ENCODE peak calls at places on chromosomes 4 and X, in seven cellular contexts. N is hippocampal formation; K is Calu3; H is naive B cell; L is activated CD4-positive, alpha-beta T cell treated with anti-CD3 and anti-CD28 coated beads for 48 hours; I is fibroblast of the aortic adventitia; M is GM04503. T is an unnamed sample.

GRCh38 chrX:7021991-7022390 is 125.5 kb upstream of the STS start:
- DNase-seq in L (no peak), M (no peak), N (no peak), I (no peak), K (no peak), H (no peak), T (no peak)

GRCh38 chr4:7993671-7994070 is 54.0 kb upstream of the AFAP1 start:
- DNase-seq in L (no peak), N (no peak), K (no peak), I (no peak), H (no peak), M (no peak), T (no peak)

GRCh38 chr4:3320361-3321023 is 27.7 kb downstream of the RGS12 start:
- DNase-seq in K (no peak), M (no peak), N (no peak), I (no peak), H (no peak), L (no peak), T (no peak)

GRCh38 chrX:119228506-119229290 is 7.4 kb upstream of the PGRMC1 start:
- DNase-seq in H (no peak), I (peak; percentile 94), M (peak; percentile 68), N (no peak), K (no peak), L (no peak), T (peak; percentile 85)

GRCh38 chr4:925771-926500 is 6.2 kb downstream of the GAK start:
- DNase-seq in K (no peak), H (no peak), L (no peak), I (no peak), N (no peak), M (no peak), T (no peak)

GRCh38 chrX:6377365-6377764 is 148.7 kb upstream of the NLGN4X start:
- DNase-seq in H (no peak), N (no peak), M (no peak), K (no peak), L (no peak), I (no peak), T (no peak)

GRCh38 chr4:149815743-149816142 is at the start of gene IQCM:
- DNase-seq in M (no peak), L (no peak), H (no peak), N (no peak), K (no peak), I (no peak), T (no peak)

GRCh38 chr4:26873391-26874026 is 12.9 kb downstream of the STIM2 start:
- DNase-seq in I (no peak), M (no peak), L (peak; percentile 63), N (no peak), H (peak; percentile 46), K (no peak), T (no peak)

GRCh38 chrX:106932492-106932923 is 12.3 kb downstream of the CLDN2 start:
- DNase-seq in N (no peak), K (no peak), H (no peak), M (no peak), I (peak; percentile 41), L (no peak), T (peak; percentile 69)

GRCh38 chr4:8320386-8320750 is 50.8 kb downstream of the HTRA3 start:
- DNase-seq in M (no peak), L (no peak), I (no peak), H (no peak), N (no peak), K (no peak), T (no peak)

GRCh38 chrX:123803331-123803983 is 56.4 kb upstream of the XIAP start:
- DNase-seq in K (peak; percentile 49), L (peak; percentile 12), N (no peak), M (peak; percentile 47), H (no peak), I (peak; percentile 70), T (peak; percentile 83)

GRCh38 chrX:124307253-124307907 is 25.1 kb upstream of the TEX13D start:
- DNase-seq in H (no peak), L (no peak), N (no peak), M (no peak), K (no peak), I (no peak), T (no peak)

GRCh38 chr4:7041851-7042696 is 1.1 kb upstream of the TADA2B start:
- DNase-seq in N (no peak), H (peak; percentile 12), M (no peak), K (peak; percentile 47), I (peak; percentile 41), L (peak; percentile 42), T (no peak)

GRCh38 chrX:100994352-100995281 is 25.1 kb downstream of the ARL13A start:
- DNase-seq in I (peak; percentile 31), H (no peak), M (no peak), K (peak; percentile 22), L (peak; percentile 26), N (no peak), T (peak; percentile 64)

GRCh38 chrX:10579753-10580060 is 40.7 kb downstream of the MID1 start:
- DNase-seq in N (no peak), I (peak; percentile 49), H (no peak), M (no peak), K (no peak), L (no peak), T (peak; percentile 57)

GRCh38 chr4:94329933-94330332 is 12.7 kb downstream of the HPGDS start:
- DNase-seq in M (no peak), H (no peak), I (no peak), K (no peak), L (no peak), N (no peak), T (no peak)

GRCh38 chr4:175657571-175657970 is 154.5 kb downstream of the GPM6A start:
- DNase-seq in M (no peak), N (no peak), I (no peak), L (no peak), H (no peak), K (no peak), T (no peak)

GRCh38 chrX:13001961-13002671 is 27.2 kb downstream of the TMSB4X start:
- DNase-seq in L (peak; percentile 40), K (no peak), I (no peak), N (no peak), M (no peak), H (no peak), T (peak; percentile 44)